ENCODE peak calls at places on chromosomes 16 and 17, in five cellular contexts. U, O, E, M and Q are unnamed samples.

GRCh38 chr17:46870116-46870803 is 18.9 kb downstream of the WNT9B start:
- DNase-seq in M (no peak), O (no peak), E (peak; percentile 85), U (no peak), Q (no peak)

GRCh38 chr16:15857779-15858560 is 1.1 kb upstream of the MYH11 start:
- DNase-seq in O (peak; percentile 50), U (no peak), E (peak; percentile 9), M (peak; percentile 66), Q (peak; percentile 47)

GRCh38 chr16:82935781-82936180 is 309.0 kb downstream of the CDH13 start:
- DNase-seq in O (no peak), U (no peak), E (no peak), M (no peak), Q (no peak)

GRCh38 chr17:80649672-80650338 is 105.2 kb downstream of the RPTOR start:
- DNase-seq in E (peak; percentile 53), O (peak; percentile 92), M (peak; percentile 84), U (peak; percentile 45), Q (peak; percentile 92)

GRCh38 chr16:14140916-14141315 is 69.8 kb downstream of the MRTFB start:
- DNase-seq in O (peak; percentile 27), E (no peak), U (no peak), M (no peak), Q (no peak)

GRCh38 chr17:70259400-70259799 is 90.1 kb downstream of the KCNJ2 start:
- DNase-seq in U (no peak), O (no peak), M (no peak), E (no peak), Q (no peak)

GRCh38 chr17:73595931-73596330 is 48.3 kb downstream of the SDK2 start:
- DNase-seq in O (no peak), E (no peak), M (no peak), U (no peak), Q (no peak)

GRCh38 chr17:27530791-27531391 is 74.6 kb downstream of the KSR1 start:
- DNase-seq in O (peak; percentile 64), U (peak; percentile 26), M (no peak), E (peak; percentile 59), Q (peak; percentile 39)

GRCh38 chr16:8850279-8850885 is 18.4 kb downstream of the CARHSP1 start:
- DNase-seq in U (no peak), M (peak; percentile 67), O (peak; percentile 87), E (peak; percentile 44), Q (peak; percentile 80)

GRCh38 chr16:28985611-28986041 is 774 bp downstream of the LAT start:
- DNase-seq in O (no peak), M (no peak), U (no peak), E (no peak), Q (no peak)

GRCh38 chr16:30368122-30368791 is 2.0 kb downstream of the TBC1D10B start:
- DNase-seq in E (peak; percentile 40), M (peak; percentile 41), U (no peak), O (peak; percentile 59), Q (peak; percentile 44)

GRCh38 chr16:80656731-80657150 is 115.9 kb downstream of the DYNLRB2 start:
- DNase-seq in E (no peak), M (no peak), U (no peak), O (no peak), Q (peak; percentile 11)

GRCh38 chr17:45965741-45966140 is 33.3 kb upstream of the STH start:
- DNase-seq in M (no peak), O (no peak), E (no peak), U (no peak), Q (no peak)

GRCh38 chr16:57637424-57637823 is 9.0 kb downstream of the ADGRG1 start:
- DNase-seq in U (no peak), O (no peak), E (no peak), M (peak; percentile 61), Q (no peak)

GRCh38 chr16:88854306-88855111 is 2.2 kb downstream of the GALNS start:
- DNase-seq in O (no peak), U (no peak), M (no peak), E (no peak), Q (no peak)

GRCh38 chr16:66660422-66661209 is 35.9 kb downstream of the CMTM4 start:
- DNase-seq in O (peak; percentile 84), M (peak; percentile 75), U (peak; percentile 43), E (peak; percentile 75), Q (peak; percentile 86)

GRCh38 chr16:55540221-55540620 is 26.3 kb upstream of the CAPNS2 start:
- DNase-seq in O (no peak), M (no peak), E (no peak), U (no peak), Q (no peak)

GRCh38 chr16:55542459-55543082 is 23.9 kb upstream of the CAPNS2 start:
- DNase-seq in O (peak; percentile 72), M (no peak), U (no peak), E (no peak), Q (peak; percentile 59)

GRCh38 chr16:55539049-55539448 is 27.4 kb upstream of the CAPNS2 start:
- DNase-seq in U (no peak), O (peak; percentile 65), E (no peak), M (no peak), Q (peak; percentile 65)

GRCh38 chr16:55539488-55539887 is 27.0 kb upstream of the CAPNS2 start:
- DNase-seq in E (no peak), U (no peak), M (no peak), O (no peak), Q (no peak)

GRCh38 chr16:55543470-55543869 is 23.0 kb upstream of the CAPNS2 start:
- DNase-seq in O (peak; percentile 41), E (no peak), M (no peak), U (no peak), Q (peak; percentile 41)
- TF ChIP-seq CTCF in O (peak; percentile 59), E (peak; percentile 45), M (peak; percentile 56), U (no peak), Q (peak; percentile 50)

DNA sequence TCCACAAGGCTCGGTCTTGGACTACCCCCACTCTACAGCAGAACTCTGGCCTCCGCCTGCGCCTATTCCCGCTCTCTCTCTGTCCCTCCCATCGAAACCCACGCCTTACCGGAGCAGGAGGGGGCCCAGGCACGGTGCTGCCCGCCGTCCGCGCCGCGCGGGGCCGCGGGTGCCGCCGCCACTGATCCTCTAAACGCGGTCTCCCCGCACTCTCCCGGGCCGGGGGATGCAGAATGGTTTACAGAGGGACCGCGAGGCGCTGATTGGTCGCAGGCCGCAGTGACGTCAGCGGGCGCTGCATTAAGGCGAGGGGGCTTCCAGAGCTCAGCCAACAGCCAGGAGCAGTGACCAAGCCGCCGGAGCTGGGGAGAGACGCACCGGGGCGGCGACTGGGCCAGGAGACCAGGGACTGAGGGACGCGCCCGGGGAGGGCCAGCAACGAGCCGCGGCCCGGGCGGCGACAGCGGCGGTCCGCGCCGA is 780 bp upstream of the LHX1 start:
- DNase-seq in U (no peak), E (no peak), O (no peak), M (no peak), Q (no peak)
- H3K4me3 ChIP-seq in U (no peak overlapping the region), E (no peak overlapping the region), O (peak overlapping the region; percentile 13), M (peak overlapping the region; percentile 1), Q (no peak overlapping the region)

DNA sequence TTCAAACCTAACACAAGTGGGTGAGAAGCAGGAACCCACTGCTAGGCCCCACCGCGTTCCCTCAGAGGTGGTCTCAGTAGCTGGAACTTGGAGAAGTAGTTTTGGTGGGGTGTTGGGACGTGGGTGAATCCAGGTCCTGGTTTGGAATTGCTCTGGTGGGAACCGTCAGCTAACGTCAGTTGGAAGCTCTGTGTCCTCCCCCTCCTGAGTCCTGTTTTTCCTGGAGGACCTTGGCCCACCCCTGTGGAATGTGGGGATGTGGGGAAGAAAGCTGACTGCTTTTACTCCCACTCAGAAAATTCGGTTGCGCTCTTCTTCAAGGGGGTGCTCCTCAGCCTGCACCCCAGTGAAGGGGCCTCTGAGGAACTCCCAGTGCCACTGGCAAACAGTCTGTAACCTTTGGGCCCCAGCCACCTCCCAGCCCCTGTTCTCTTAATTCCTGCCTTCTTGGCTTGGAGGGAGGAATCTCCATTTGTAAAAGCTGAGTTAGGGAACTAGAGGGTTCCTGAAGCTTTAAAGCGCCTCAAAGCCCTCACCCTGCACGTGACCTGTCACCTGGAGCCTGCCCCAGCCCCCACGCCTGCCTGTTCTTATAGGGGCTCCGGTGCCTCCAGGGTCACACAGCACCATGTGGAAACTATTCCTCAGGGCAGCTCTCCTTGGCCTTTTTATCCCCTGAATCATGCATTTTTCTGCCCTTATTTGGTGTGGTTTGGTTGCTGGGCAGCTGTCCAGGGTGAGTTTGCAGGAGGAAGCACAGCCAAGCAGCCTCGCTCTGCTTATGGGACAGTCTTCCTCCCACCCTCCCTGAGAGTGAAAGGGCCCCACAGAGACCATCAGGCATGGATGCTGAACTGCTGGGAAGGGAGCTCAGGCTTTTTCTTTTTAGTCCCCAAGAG is 16.2 kb upstream of the NAGLU start:
- DNase-seq in M (peak; percentile 94), U (peak; percentile 91), E (peak; percentile 81), O (peak; percentile 99), Q (peak; percentile 100)
- TF ChIP-seq CTCF in M (no peak), U (no peak), E (no peak), O (no peak), Q (no peak)

DNA sequence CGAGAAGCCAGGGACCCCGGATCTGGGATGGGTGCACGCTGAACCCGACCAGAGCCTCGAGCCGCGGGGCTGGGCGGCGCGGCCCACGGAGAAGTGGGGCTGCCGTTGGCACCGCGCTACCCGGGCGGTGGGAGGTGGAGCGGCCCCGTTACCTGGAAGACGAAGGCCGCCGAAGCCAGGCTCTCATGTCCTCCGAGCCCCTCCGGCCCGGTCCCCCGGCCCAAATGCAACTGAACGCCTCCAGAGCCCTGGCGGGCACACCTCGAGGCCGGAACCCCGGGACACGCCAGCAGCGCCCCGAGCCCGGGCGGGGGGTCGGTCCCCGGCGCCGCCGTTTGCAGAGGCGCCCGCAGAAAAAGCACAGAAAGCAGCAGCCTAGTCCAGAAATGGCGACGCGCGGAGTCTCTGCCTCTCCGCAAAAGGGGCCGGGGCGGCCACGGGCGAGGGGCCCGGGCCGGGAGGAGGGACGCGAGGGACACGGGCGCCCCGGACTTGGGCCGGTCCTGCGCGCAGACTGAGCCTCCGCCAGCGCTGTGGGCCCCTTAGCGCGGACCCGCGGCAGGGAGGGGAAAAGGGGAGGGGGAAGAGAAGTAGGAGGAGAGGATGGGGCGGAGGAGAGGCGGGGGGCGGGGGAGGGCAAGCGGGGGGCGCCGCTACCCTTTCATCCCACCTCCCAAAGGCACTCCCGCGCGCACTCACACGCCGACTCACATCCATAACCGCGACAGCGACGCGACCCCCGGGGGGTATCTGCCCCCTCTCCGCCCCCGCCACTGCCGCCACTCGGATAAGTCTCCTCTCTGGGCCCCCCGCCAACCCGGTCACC is 1.4 kb downstream of the AXIN2 start:
- DNase-seq in O (no peak), E (no peak), U (no peak), M (peak; percentile 63), Q (no peak)
- H3K4me3 ChIP-seq in O (peak overlapping the region; percentile 57), E (peak overlapping the region; percentile 88), U (peak overlapping the region; percentile 69), M (peak overlapping the region; percentile 88), Q (peak overlapping the region; percentile 71)

GRCh38 chr17:61411114-61411943 is 11.7 kb downstream of the TBX2 start:
- DNase-seq in O (peak; percentile 74), U (peak; percentile 17), E (no peak), M (peak; percentile 73), Q (peak; percentile 58)
- TF ChIP-seq CTCF in O (peak; percentile 34), U (no peak), E (no peak), M (peak; percentile 16), Q (peak; percentile 18)